ENCODE peak calls at places on chromosomes 7 and 10, in four cellular contexts. W is A549; Q is CD4-positive, alpha-beta T cell; I is right atrium auricular region. Z is an unnamed sample.

GRCh38 chr10:74898201-74898976 is 72.0 kb downstream of the KAT6B start:
- DNase-seq in W (peak; percentile 36), Q (no peak), I (no peak), Z (no peak)

GRCh38 chr7:138565451-138566114 is 105.5 kb downstream of the TRIM24 start:
- DNase-seq in W (peak; percentile 63), Q (no peak), I (no peak), Z (no peak)

GRCh38 chr10:23035569-23035968 is 59.8 kb upstream of the MSRB2 start:
- DNase-seq in W (peak; percentile 26), Q (no peak), I (no peak), Z (peak; percentile 24)

GRCh38 chr10:62075912-62076311 is 174.4 kb downstream of the ARID5B start:
- DNase-seq in W (no peak), Q (no peak), I (no peak), Z (no peak)

GRCh38 chr10:63465293-63466167 is at the start of gene JMJD1C:
- DNase-seq in W (peak; percentile 89), Q (peak; percentile 50), I (peak; percentile 71), Z (peak; percentile 92)

GRCh38 chr7:20268832-20269231 is 51.6 kb upstream of the MACC1 start:
- DNase-seq in W (no peak), Q (no peak), I (no peak), Z (no peak)

GRCh38 chr10:110356628-110357245 is 52.0 kb upstream of the SMNDC1 start:
- DNase-seq in W (peak; percentile 58), Q (peak; percentile 48), I (no peak), Z (peak; percentile 61)

GRCh38 chr7:76302299-76303056 is at the start of gene HSPB1:
- DNase-seq in W (peak; percentile 92), Q (peak; percentile 55), I (peak; percentile 98), Z (peak; percentile 50)

GRCh38 chr7:98372993-98373392 is 27.9 kb downstream of the BAIAP2L1 start:
- DNase-seq in W (no peak), Q (no peak), I (no peak), Z (no peak)

GRCh38 chr10:13912111-13912510 is 325.3 kb downstream of the PRPF18 start:
- DNase-seq in W (no peak), Q (no peak), I (no peak), Z (no peak)

GRCh38 chr7:95335093-95335492 is 10.8 kb upstream of the PON1 start:
- DNase-seq in W (no peak), Q (no peak), I (no peak), Z (no peak)

GRCh38 chr10:33332183-33333031 is 2.1 kb downstream of the NRP1 start:
- DNase-seq in W (peak; percentile 28), Q (no peak), I (no peak), Z (no peak)

GRCh38 chr7:91034459-91035368 is 229.5 kb upstream of the FZD1 start:
- DNase-seq in W (peak; percentile 25), Q (no peak), I (peak; percentile 61), Z (peak; percentile 37)

GRCh38 chr7:100942038-100942774 is 7.1 kb upstream of the MUC3A start:
- DNase-seq in W (peak; percentile 87), Q (no peak), I (no peak), Z (no peak)

GRCh38 chr10:93435621-93436385 is 46.3 kb downstream of the MYOF start:
- DNase-seq in W (peak; percentile 77), Q (no peak), I (no peak), Z (no peak)

GRCh38 chr7:105454921-105455320 is 66.2 kb upstream of the SRPK2 start:
- DNase-seq in W (no peak), Q (no peak), I (no peak), Z (no peak)

GRCh38 chr7:87411186-87411585 is 64.3 kb downstream of the ABCB4 start:
- DNase-seq in W (no peak), Q (no peak), I (no peak), Z (no peak)

GRCh38 chr7:151722533-151722932 is 154.4 kb downstream of the PRKAG2 start:
- DNase-seq in W (no peak), Q (no peak), I (no peak), Z (no peak)

GRCh38 chr10:71638577-71639411 is 80.8 kb downstream of the C10orf105 start:
- DNase-seq in W (no peak), Q (no peak), I (no peak), Z (no peak)

GRCh38 chr7:129093867-129094456 is 39.1 kb upstream of the TNPO3 start:
- DNase-seq in W (no peak), Q (no peak), I (no peak), Z (no peak)

GRCh38 chr7:111459757-111460280 is 102.5 kb downstream of the IMMP2L start:
- DNase-seq in W (no peak), Q (no peak), I (no peak), Z (no peak)

GRCh38 chr10:78438094-78438906 is 404.6 kb downstream of the RPS24 start:
- DNase-seq in W (no peak), Q (no peak), I (no peak), Z (no peak)

GRCh38 chr10:119348516-119349240 is 141.3 kb downstream of the GRK5 start:
- DNase-seq in W (no peak), Q (no peak), I (peak; percentile 74), Z (no peak)

GRCh38 chr7:151299940-151300665 is 41.5 kb upstream of the NUB1 start:
- DNase-seq in W (no peak), Q (no peak), I (no peak), Z (no peak)

DNA sequence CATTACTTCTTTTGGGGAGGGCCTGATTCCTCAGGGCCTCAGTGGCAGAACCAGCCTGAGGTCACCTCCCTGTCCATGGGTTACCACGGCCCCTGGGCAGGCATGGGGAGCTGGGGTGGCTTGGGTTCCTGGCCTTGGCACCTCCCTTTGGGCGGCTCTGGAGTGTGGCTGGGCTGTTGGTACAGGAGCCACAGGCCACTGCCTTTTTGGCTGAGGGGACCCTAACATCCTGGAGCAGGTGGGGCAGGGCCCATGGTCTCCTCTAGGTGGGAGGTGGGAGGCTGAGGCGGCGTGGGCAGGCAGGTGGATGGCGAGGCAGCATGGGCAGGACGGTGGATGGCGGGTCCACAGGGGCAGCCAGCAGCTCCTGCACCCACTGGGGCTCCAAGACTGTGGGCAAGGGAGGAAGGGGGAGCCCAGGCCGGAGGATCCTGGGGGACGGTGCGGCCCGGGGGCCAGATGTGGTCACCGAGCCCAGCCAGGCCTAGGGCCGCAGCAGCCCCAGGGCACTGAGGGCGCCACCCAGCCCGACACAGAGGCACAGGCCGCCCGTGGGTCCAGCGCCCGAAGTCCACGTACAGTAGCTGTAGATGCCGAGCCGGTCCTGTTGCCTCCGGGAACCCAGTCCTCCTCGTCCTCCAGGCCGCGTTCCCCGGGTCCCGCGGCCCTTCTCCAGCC is 2.4 kb upstream of the SYCE1 start:
- DNase-seq in W (no peak), Q (no peak), I (no peak), Z (no peak)
- TF ChIP-seq CTCF in W (no peak), Q (no peak), I (no peak), Z (no peak)

DNA sequence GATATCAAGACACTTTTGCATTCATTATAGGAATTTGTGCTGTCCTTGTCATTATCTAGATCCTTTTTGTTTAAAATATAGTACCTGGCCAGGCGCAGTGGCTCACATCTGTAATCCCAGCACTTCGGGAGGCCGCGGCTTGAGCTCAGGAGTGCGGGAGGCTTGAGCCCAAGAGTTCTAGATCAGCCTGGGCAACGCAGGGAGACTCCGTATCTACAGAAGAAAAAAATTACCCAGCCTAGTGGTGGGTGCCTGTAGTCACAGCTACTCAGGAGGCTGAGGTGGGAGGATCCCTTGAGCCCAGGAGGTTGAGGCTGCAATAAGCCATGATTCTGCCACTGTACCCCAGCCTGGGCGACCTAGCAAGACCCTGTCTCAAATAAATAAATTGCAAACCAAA is 621 bp upstream of the MORN4 start:
- DNase-seq in W (peak; percentile 58), Q (no peak), I (no peak), Z (peak; percentile 28)
- TF ChIP-seq CTCF in W (peak; percentile 25), Q (no peak), I (peak; percentile 19), Z (no peak)

GRCh38 chr10:84202349-84202748 is 8.0 kb downstream of the CDHR1 start:
- DNase-seq in W (no peak), Q (no peak), I (no peak), Z (no peak)

GRCh38 chr10:84204610-84205009 is 10.3 kb downstream of the CDHR1 start:
- DNase-seq in W (no peak), Q (no peak), I (no peak), Z (no peak)

GRCh38 chr10:84205853-84206513 is 11.6 kb downstream of the CDHR1 start:
- DNase-seq in W (no peak), Q (no peak), I (no peak), Z (no peak)

GRCh38 chr10:84205049-84205852 is 10.9 kb downstream of the CDHR1 start:
- DNase-seq in W (peak; percentile 61), Q (peak; percentile 62), I (no peak), Z (peak; percentile 40)

GRCh38 chr10:84204122-84204521 is 9.8 kb downstream of the CDHR1 start:
- DNase-seq in W (no peak), Q (no peak), I (no peak), Z (no peak)
- TF ChIP-seq CTCF in W (no peak), Q (no peak), I (no peak), Z (no peak)

GRCh38 chr7:158743219-158743618 is 38.6 kb upstream of the NCAPG2 start:
- DNase-seq in W (no peak), Q (no peak), I (no peak), Z (no peak)
- TF ChIP-seq CTCF in W (no peak), Q (no peak), I (no peak), Z (no peak)

GRCh38 chr10:55410415-55410885 is 609.4 kb upstream of the PCDH15 start:
- DNase-seq in W (no peak), Q (no peak), I (peak; percentile 59), Z (peak; percentile 34)
- TF ChIP-seq CTCF in W (no peak), Q (no peak), I (peak; percentile 56), Z (no peak)

GRCh38 chr7:135756191-135756590 is 7.6 kb upstream of the FAM180A start:
- DNase-seq in W (no peak), Q (no peak), I (peak; percentile 54), Z (no peak)

GRCh38 chr7:135757719-135758411 is 9.3 kb upstream of the FAM180A start:
- DNase-seq in W (no peak), Q (no peak), I (peak; percentile 73), Z (no peak)

GRCh38 chr7:135758531-135758932 is 9.9 kb upstream of the FAM180A start:
- DNase-seq in W (no peak), Q (no peak), I (peak; percentile 79), Z (no peak)

GRCh38 chr7:135755351-135755753 is 6.7 kb upstream of the FAM180A start:
- DNase-seq in W (no peak), Q (no peak), I (peak; percentile 58), Z (no peak)

GRCh38 chr7:135753616-135754413 is 5.2 kb upstream of the FAM180A start:
- DNase-seq in W (no peak), Q (no peak), I (no peak), Z (no peak)
- TF ChIP-seq CTCF in W (no peak), Q (no peak), I (no peak), Z (no peak)

GRCh38 chr7:116968626-116969025 is 15.3 kb downstream of the ST7 start:
- DNase-seq in W (no peak), Q (no peak), I (no peak), Z (no peak)
- TF ChIP-seq CTCF in W (no peak), Q (no peak), I (no peak), Z (no peak)

GRCh38 chr7:17152698-17153097 is 145.8 kb upstream of the AHR start:
- DNase-seq in W (no peak), Q (no peak), I (no peak), Z (no peak)
- TF ChIP-seq CTCF in W (no peak), Q (no peak), I (no peak), Z (no peak)